ENCODE peak calls at places on chromosomes 7 and 10, in ten cellular contexts. One of them, this sample, is unnamed.

GRCh38 chr10:14182781-14183180 is 147.9 kb downstream of the FRMD4A start:
- DNase-seq in activated CD4-positive, alpha-beta T cell treated with anti-CD3 and anti-CD28 coated beads for 4 hours: no peak
- DNase-seq in T-helper 17 cell: no peak
- DNase-seq in activated naive CD4-positive, alpha-beta T cell treated with Interleukin-2 at 50 U/mL for 16 hours: no peak
- DNase-seq in GM12864: no peak
- DNase-seq in T-cell: no peak
- DNase-seq in stimulated activated naive CD8-positive, alpha-beta T cell treated with anti-CD3 and anti-CD28 coated beads, Interleukin-15, amount 100 ng/mL, for 72 hours: no peak
- DNase-seq in activated T-cell treated with anti-CD3 and anti-CD28 coated beads for 4 hours: no peak
- DNase-seq in stimulated activated CD8-positive, alpha-beta memory T cell treated with anti-CD3 and anti-CD28 coated beads, Interleukin-2, amount 100 ng/mL, for 48 hours: no peak
- DNase-seq in ovary: no peak
- DNase-seq in this sample: no peak

GRCh38 chr7:99953649-99954048 is 22.2 kb downstream of the AZGP1 start:
- DNase-seq in activated naive CD4-positive, alpha-beta T cell treated with Interleukin-2 at 50 U/mL for 16 hours: no peak
- DNase-seq in activated CD4-positive, alpha-beta T cell treated with anti-CD3 and anti-CD28 coated beads for 4 hours: no peak
- DNase-seq in activated T-cell treated with anti-CD3 and anti-CD28 coated beads for 4 hours: no peak
- DNase-seq in ovary: no peak
- DNase-seq in stimulated activated CD8-positive, alpha-beta memory T cell treated with anti-CD3 and anti-CD28 coated beads, Interleukin-2, amount 100 ng/mL, for 48 hours: no peak
- DNase-seq in T-helper 17 cell: no peak
- DNase-seq in stimulated activated naive CD8-positive, alpha-beta T cell treated with anti-CD3 and anti-CD28 coated beads, Interleukin-15, amount 100 ng/mL, for 72 hours: peak; percentile 47
- DNase-seq in GM12864: no peak
- DNase-seq in T-cell: no peak
- DNase-seq in this sample: no peak

GRCh38 chr7:2480071-2480410 is 3.8 kb upstream of the GRIFIN start:
- DNase-seq in ovary: no peak
- DNase-seq in stimulated activated CD8-positive, alpha-beta memory T cell treated with anti-CD3 and anti-CD28 coated beads, Interleukin-2, amount 100 ng/mL, for 48 hours: no peak
- DNase-seq in activated CD4-positive, alpha-beta T cell treated with anti-CD3 and anti-CD28 coated beads for 4 hours: no peak
- DNase-seq in GM12864: no peak
- DNase-seq in activated naive CD4-positive, alpha-beta T cell treated with Interleukin-2 at 50 U/mL for 16 hours: no peak
- DNase-seq in stimulated activated naive CD8-positive, alpha-beta T cell treated with anti-CD3 and anti-CD28 coated beads, Interleukin-15, amount 100 ng/mL, for 72 hours: no peak
- DNase-seq in T-cell: no peak
- DNase-seq in activated T-cell treated with anti-CD3 and anti-CD28 coated beads for 4 hours: no peak
- DNase-seq in T-helper 17 cell: no peak
- DNase-seq in this sample: no peak

GRCh38 chr10:132449051-132449825 is 52.2 kb downstream of the PWWP2B start:
- DNase-seq in stimulated activated naive CD8-positive, alpha-beta T cell treated with anti-CD3 and anti-CD28 coated beads, Interleukin-15, amount 100 ng/mL, for 72 hours: no peak
- DNase-seq in activated naive CD4-positive, alpha-beta T cell treated with Interleukin-2 at 50 U/mL for 16 hours: no peak
- DNase-seq in T-cell: no peak
- DNase-seq in GM12864: no peak
- DNase-seq in stimulated activated CD8-positive, alpha-beta memory T cell treated with anti-CD3 and anti-CD28 coated beads, Interleukin-2, amount 100 ng/mL, for 48 hours: no peak
- DNase-seq in ovary: peak; percentile 44
- DNase-seq in T-helper 17 cell: no peak
- DNase-seq in activated T-cell treated with anti-CD3 and anti-CD28 coated beads for 4 hours: no peak
- DNase-seq in activated CD4-positive, alpha-beta T cell treated with anti-CD3 and anti-CD28 coated beads for 4 hours: no peak
- DNase-seq in this sample: no peak

GRCh38 chr10:3242251-3242650 is 69.7 kb upstream of the PITRM1 start:
- DNase-seq in activated naive CD4-positive, alpha-beta T cell treated with Interleukin-2 at 50 U/mL for 16 hours: no peak
- DNase-seq in activated CD4-positive, alpha-beta T cell treated with anti-CD3 and anti-CD28 coated beads for 4 hours: no peak
- DNase-seq in T-helper 17 cell: no peak
- DNase-seq in stimulated activated CD8-positive, alpha-beta memory T cell treated with anti-CD3 and anti-CD28 coated beads, Interleukin-2, amount 100 ng/mL, for 48 hours: no peak
- DNase-seq in ovary: no peak
- DNase-seq in activated T-cell treated with anti-CD3 and anti-CD28 coated beads for 4 hours: no peak
- DNase-seq in stimulated activated naive CD8-positive, alpha-beta T cell treated with anti-CD3 and anti-CD28 coated beads, Interleukin-15, amount 100 ng/mL, for 72 hours: no peak
- DNase-seq in GM12864: no peak
- DNase-seq in T-cell: no peak
- DNase-seq in this sample: no peak

GRCh38 chr10:90652519-90652918 is 205.3 kb downstream of the HTR7 start:
- DNase-seq in GM12864: no peak
- DNase-seq in stimulated activated CD8-positive, alpha-beta memory T cell treated with anti-CD3 and anti-CD28 coated beads, Interleukin-2, amount 100 ng/mL, for 48 hours: no peak
- DNase-seq in T-helper 17 cell: no peak
- DNase-seq in activated T-cell treated with anti-CD3 and anti-CD28 coated beads for 4 hours: no peak
- DNase-seq in stimulated activated naive CD8-positive, alpha-beta T cell treated with anti-CD3 and anti-CD28 coated beads, Interleukin-15, amount 100 ng/mL, for 72 hours: no peak
- DNase-seq in T-cell: no peak
- DNase-seq in activated CD4-positive, alpha-beta T cell treated with anti-CD3 and anti-CD28 coated beads for 4 hours: no peak
- DNase-seq in activated naive CD4-positive, alpha-beta T cell treated with Interleukin-2 at 50 U/mL for 16 hours: no peak
- DNase-seq in ovary: no peak
- DNase-seq in this sample: no peak

GRCh38 chr10:6120691-6121090 is 31.9 kb downstream of the RBM17 start:
- DNase-seq in activated CD4-positive, alpha-beta T cell treated with anti-CD3 and anti-CD28 coated beads for 4 hours: no peak
- DNase-seq in activated naive CD4-positive, alpha-beta T cell treated with Interleukin-2 at 50 U/mL for 16 hours: no peak
- DNase-seq in stimulated activated CD8-positive, alpha-beta memory T cell treated with anti-CD3 and anti-CD28 coated beads, Interleukin-2, amount 100 ng/mL, for 48 hours: no peak
- DNase-seq in activated T-cell treated with anti-CD3 and anti-CD28 coated beads for 4 hours: no peak
- DNase-seq in ovary: peak; percentile 60
- DNase-seq in T-cell: no peak
- DNase-seq in GM12864: no peak
- DNase-seq in T-helper 17 cell: no peak
- DNase-seq in stimulated activated naive CD8-positive, alpha-beta T cell treated with anti-CD3 and anti-CD28 coated beads, Interleukin-15, amount 100 ng/mL, for 72 hours: no peak
- DNase-seq in this sample: no peak

GRCh38 chr7:47896809-47897423 is 51.4 kb downstream of the PKD1L1 start:
- DNase-seq in activated CD4-positive, alpha-beta T cell treated with anti-CD3 and anti-CD28 coated beads for 4 hours: no peak
- DNase-seq in GM12864: no peak
- DNase-seq in T-cell: no peak
- DNase-seq in activated naive CD4-positive, alpha-beta T cell treated with Interleukin-2 at 50 U/mL for 16 hours: no peak
- DNase-seq in activated T-cell treated with anti-CD3 and anti-CD28 coated beads for 4 hours: no peak
- DNase-seq in stimulated activated naive CD8-positive, alpha-beta T cell treated with anti-CD3 and anti-CD28 coated beads, Interleukin-15, amount 100 ng/mL, for 72 hours: no peak
- DNase-seq in T-helper 17 cell: no peak
- DNase-seq in ovary: no peak
- DNase-seq in stimulated activated CD8-positive, alpha-beta memory T cell treated with anti-CD3 and anti-CD28 coated beads, Interleukin-2, amount 100 ng/mL, for 48 hours: no peak
- DNase-seq in this sample: no peak

GRCh38 chr10:99964791-99965190 is 45.0 kb downstream of the DNMBP start:
- DNase-seq in activated T-cell treated with anti-CD3 and anti-CD28 coated beads for 4 hours: no peak
- DNase-seq in activated naive CD4-positive, alpha-beta T cell treated with Interleukin-2 at 50 U/mL for 16 hours: no peak
- DNase-seq in stimulated activated CD8-positive, alpha-beta memory T cell treated with anti-CD3 and anti-CD28 coated beads, Interleukin-2, amount 100 ng/mL, for 48 hours: no peak
- DNase-seq in ovary: no peak
- DNase-seq in T-cell: no peak
- DNase-seq in T-helper 17 cell: no peak
- DNase-seq in GM12864: no peak
- DNase-seq in activated CD4-positive, alpha-beta T cell treated with anti-CD3 and anti-CD28 coated beads for 4 hours: no peak
- DNase-seq in stimulated activated naive CD8-positive, alpha-beta T cell treated with anti-CD3 and anti-CD28 coated beads, Interleukin-15, amount 100 ng/mL, for 72 hours: no peak
- DNase-seq in this sample: no peak

GRCh38 chr10:86400705-86401587 is 34.4 kb upstream of the GRID1 start:
- DNase-seq in GM12864: no peak
- DNase-seq in activated CD4-positive, alpha-beta T cell treated with anti-CD3 and anti-CD28 coated beads for 4 hours: peak; percentile 79
- DNase-seq in T-helper 17 cell: peak; percentile 52
- DNase-seq in ovary: peak; percentile 42
- DNase-seq in T-cell: peak; percentile 68
- DNase-seq in stimulated activated CD8-positive, alpha-beta memory T cell treated with anti-CD3 and anti-CD28 coated beads, Interleukin-2, amount 100 ng/mL, for 48 hours: peak; percentile 50
- DNase-seq in activated naive CD4-positive, alpha-beta T cell treated with Interleukin-2 at 50 U/mL for 16 hours: peak; percentile 82
- DNase-seq in activated T-cell treated with anti-CD3 and anti-CD28 coated beads for 4 hours: peak; percentile 72
- DNase-seq in stimulated activated naive CD8-positive, alpha-beta T cell treated with anti-CD3 and anti-CD28 coated beads, Interleukin-15, amount 100 ng/mL, for 72 hours: peak; percentile 84
- DNase-seq in this sample: peak; percentile 80

GRCh38 chr7:141874787-141875186 is 33.5 kb upstream of the PRSS37 start:
- DNase-seq in activated naive CD4-positive, alpha-beta T cell treated with Interleukin-2 at 50 U/mL for 16 hours: no peak
- DNase-seq in ovary: no peak
- DNase-seq in activated T-cell treated with anti-CD3 and anti-CD28 coated beads for 4 hours: no peak
- DNase-seq in GM12864: no peak
- DNase-seq in T-cell: no peak
- DNase-seq in activated CD4-positive, alpha-beta T cell treated with anti-CD3 and anti-CD28 coated beads for 4 hours: no peak
- DNase-seq in stimulated activated CD8-positive, alpha-beta memory T cell treated with anti-CD3 and anti-CD28 coated beads, Interleukin-2, amount 100 ng/mL, for 48 hours: no peak
- DNase-seq in T-helper 17 cell: no peak
- DNase-seq in stimulated activated naive CD8-positive, alpha-beta T cell treated with anti-CD3 and anti-CD28 coated beads, Interleukin-15, amount 100 ng/mL, for 72 hours: no peak
- DNase-seq in this sample: no peak

GRCh38 chr10:117532451-117533107 is 10.0 kb upstream of the EMX2 start:
- DNase-seq in T-helper 17 cell: no peak
- DNase-seq in stimulated activated CD8-positive, alpha-beta memory T cell treated with anti-CD3 and anti-CD28 coated beads, Interleukin-2, amount 100 ng/mL, for 48 hours: no peak
- DNase-seq in T-cell: no peak
- DNase-seq in activated CD4-positive, alpha-beta T cell treated with anti-CD3 and anti-CD28 coated beads for 4 hours: no peak
- DNase-seq in activated T-cell treated with anti-CD3 and anti-CD28 coated beads for 4 hours: no peak
- DNase-seq in stimulated activated naive CD8-positive, alpha-beta T cell treated with anti-CD3 and anti-CD28 coated beads, Interleukin-15, amount 100 ng/mL, for 72 hours: no peak
- DNase-seq in GM12864: no peak
- DNase-seq in ovary: no peak
- DNase-seq in activated naive CD4-positive, alpha-beta T cell treated with Interleukin-2 at 50 U/mL for 16 hours: no peak
- DNase-seq in this sample: no peak

GRCh38 chr10:97726636-97727178 is 10.2 kb upstream of the ZFYVE27 start:
- DNase-seq in stimulated activated CD8-positive, alpha-beta memory T cell treated with anti-CD3 and anti-CD28 coated beads, Interleukin-2, amount 100 ng/mL, for 48 hours: no peak
- DNase-seq in activated naive CD4-positive, alpha-beta T cell treated with Interleukin-2 at 50 U/mL for 16 hours: no peak
- DNase-seq in ovary: no peak
- DNase-seq in T-cell: no peak
- DNase-seq in GM12864: no peak
- DNase-seq in T-helper 17 cell: no peak
- DNase-seq in activated CD4-positive, alpha-beta T cell treated with anti-CD3 and anti-CD28 coated beads for 4 hours: no peak
- DNase-seq in activated T-cell treated with anti-CD3 and anti-CD28 coated beads for 4 hours: no peak
- DNase-seq in stimulated activated naive CD8-positive, alpha-beta T cell treated with anti-CD3 and anti-CD28 coated beads, Interleukin-15, amount 100 ng/mL, for 72 hours: no peak
- DNase-seq in this sample: no peak

GRCh38 chr10:78658645-78659632 is 409.8 kb upstream of the ZMIZ1 start:
- DNase-seq in stimulated activated CD8-positive, alpha-beta memory T cell treated with anti-CD3 and anti-CD28 coated beads, Interleukin-2, amount 100 ng/mL, for 48 hours: no peak
- DNase-seq in stimulated activated naive CD8-positive, alpha-beta T cell treated with anti-CD3 and anti-CD28 coated beads, Interleukin-15, amount 100 ng/mL, for 72 hours: no peak
- DNase-seq in T-cell: no peak
- DNase-seq in activated T-cell treated with anti-CD3 and anti-CD28 coated beads for 4 hours: no peak
- DNase-seq in T-helper 17 cell: no peak
- DNase-seq in activated naive CD4-positive, alpha-beta T cell treated with Interleukin-2 at 50 U/mL for 16 hours: no peak
- DNase-seq in GM12864: peak; percentile 24
- DNase-seq in activated CD4-positive, alpha-beta T cell treated with anti-CD3 and anti-CD28 coated beads for 4 hours: no peak
- DNase-seq in ovary: no peak
- DNase-seq in this sample: no peak

GRCh38 chr10:25493122-25493893 is 318.5 kb downstream of the GPR158 start:
- DNase-seq in stimulated activated naive CD8-positive, alpha-beta T cell treated with anti-CD3 and anti-CD28 coated beads, Interleukin-15, amount 100 ng/mL, for 72 hours: no peak
- DNase-seq in ovary: no peak
- DNase-seq in GM12864: no peak
- DNase-seq in stimulated activated CD8-positive, alpha-beta memory T cell treated with anti-CD3 and anti-CD28 coated beads, Interleukin-2, amount 100 ng/mL, for 48 hours: no peak
- DNase-seq in T-helper 17 cell: no peak
- DNase-seq in T-cell: no peak
- DNase-seq in activated T-cell treated with anti-CD3 and anti-CD28 coated beads for 4 hours: no peak
- DNase-seq in activated CD4-positive, alpha-beta T cell treated with anti-CD3 and anti-CD28 coated beads for 4 hours: no peak
- DNase-seq in activated naive CD4-positive, alpha-beta T cell treated with Interleukin-2 at 50 U/mL for 16 hours: no peak
- DNase-seq in this sample: no peak

GRCh38 chr10:514137-514671 is 175.3 kb downstream of the DIP2C start:
- DNase-seq in activated CD4-positive, alpha-beta T cell treated with anti-CD3 and anti-CD28 coated beads for 4 hours: no peak
- DNase-seq in T-cell: no peak
- DNase-seq in GM12864: no peak
- DNase-seq in activated naive CD4-positive, alpha-beta T cell treated with Interleukin-2 at 50 U/mL for 16 hours: no peak
- DNase-seq in T-helper 17 cell: no peak
- DNase-seq in stimulated activated naive CD8-positive, alpha-beta T cell treated with anti-CD3 and anti-CD28 coated beads, Interleukin-15, amount 100 ng/mL, for 72 hours: no peak
- DNase-seq in ovary: no peak
- DNase-seq in stimulated activated CD8-positive, alpha-beta memory T cell treated with anti-CD3 and anti-CD28 coated beads, Interleukin-2, amount 100 ng/mL, for 48 hours: no peak
- DNase-seq in activated T-cell treated with anti-CD3 and anti-CD28 coated beads for 4 hours: no peak
- DNase-seq in this sample: no peak

GRCh38 chr7:96422388-96422787 is 100.5 kb upstream of the SLC25A13 start:
- DNase-seq in T-helper 17 cell: no peak
- DNase-seq in GM12864: no peak
- DNase-seq in stimulated activated CD8-positive, alpha-beta memory T cell treated with anti-CD3 and anti-CD28 coated beads, Interleukin-2, amount 100 ng/mL, for 48 hours: no peak
- DNase-seq in stimulated activated naive CD8-positive, alpha-beta T cell treated with anti-CD3 and anti-CD28 coated beads, Interleukin-15, amount 100 ng/mL, for 72 hours: no peak
- DNase-seq in activated T-cell treated with anti-CD3 and anti-CD28 coated beads for 4 hours: no peak
- DNase-seq in ovary: no peak
- DNase-seq in T-cell: no peak
- DNase-seq in activated naive CD4-positive, alpha-beta T cell treated with Interleukin-2 at 50 U/mL for 16 hours: no peak
- DNase-seq in activated CD4-positive, alpha-beta T cell treated with anti-CD3 and anti-CD28 coated beads for 4 hours: no peak
- DNase-seq in this sample: no peak

GRCh38 chr10:89062861-89063260 is 72.3 kb downstream of the FAS start:
- DNase-seq in activated T-cell treated with anti-CD3 and anti-CD28 coated beads for 4 hours: no peak
- DNase-seq in activated naive CD4-positive, alpha-beta T cell treated with Interleukin-2 at 50 U/mL for 16 hours: no peak
- DNase-seq in stimulated activated naive CD8-positive, alpha-beta T cell treated with anti-CD3 and anti-CD28 coated beads, Interleukin-15, amount 100 ng/mL, for 72 hours: no peak
- DNase-seq in T-cell: no peak
- DNase-seq in stimulated activated CD8-positive, alpha-beta memory T cell treated with anti-CD3 and anti-CD28 coated beads, Interleukin-2, amount 100 ng/mL, for 48 hours: no peak
- DNase-seq in T-helper 17 cell: no peak
- DNase-seq in ovary: peak; percentile 73
- DNase-seq in activated CD4-positive, alpha-beta T cell treated with anti-CD3 and anti-CD28 coated beads for 4 hours: no peak
- DNase-seq in GM12864: no peak
- DNase-seq in this sample: no peak

GRCh38 chr10:122286872-122287271 is 15.8 kb downstream of the BTBD16 start:
- DNase-seq in T-cell: no peak
- DNase-seq in activated CD4-positive, alpha-beta T cell treated with anti-CD3 and anti-CD28 coated beads for 4 hours: no peak
- DNase-seq in stimulated activated naive CD8-positive, alpha-beta T cell treated with anti-CD3 and anti-CD28 coated beads, Interleukin-15, amount 100 ng/mL, for 72 hours: no peak
- DNase-seq in T-helper 17 cell: no peak
- DNase-seq in GM12864: no peak
- DNase-seq in activated T-cell treated with anti-CD3 and anti-CD28 coated beads for 4 hours: no peak
- DNase-seq in activated naive CD4-positive, alpha-beta T cell treated with Interleukin-2 at 50 U/mL for 16 hours: no peak
- DNase-seq in stimulated activated CD8-positive, alpha-beta memory T cell treated with anti-CD3 and anti-CD28 coated beads, Interleukin-2, amount 100 ng/mL, for 48 hours: no peak
- DNase-seq in ovary: no peak
- DNase-seq in this sample: no peak

GRCh38 chr7:18803880-18804279 is 308.3 kb downstream of the HDAC9 start:
- DNase-seq in stimulated activated CD8-positive, alpha-beta memory T cell treated with anti-CD3 and anti-CD28 coated beads, Interleukin-2, amount 100 ng/mL, for 48 hours: no peak
- DNase-seq in activated CD4-positive, alpha-beta T cell treated with anti-CD3 and anti-CD28 coated beads for 4 hours: no peak
- DNase-seq in activated naive CD4-positive, alpha-beta T cell treated with Interleukin-2 at 50 U/mL for 16 hours: no peak
- DNase-seq in ovary: no peak
- DNase-seq in T-cell: no peak
- DNase-seq in GM12864: no peak
- DNase-seq in activated T-cell treated with anti-CD3 and anti-CD28 coated beads for 4 hours: no peak
- DNase-seq in stimulated activated naive CD8-positive, alpha-beta T cell treated with anti-CD3 and anti-CD28 coated beads, Interleukin-15, amount 100 ng/mL, for 72 hours: no peak
- DNase-seq in T-helper 17 cell: no peak
- DNase-seq in this sample: no peak

GRCh38 chr10:58511765-58512469 is 755 bp upstream of the BICC1 start:
- DNase-seq in activated CD4-positive, alpha-beta T cell treated with anti-CD3 and anti-CD28 coated beads for 4 hours: no peak
- DNase-seq in T-helper 17 cell: no peak
- DNase-seq in activated naive CD4-positive, alpha-beta T cell treated with Interleukin-2 at 50 U/mL for 16 hours: no peak
- DNase-seq in stimulated activated naive CD8-positive, alpha-beta T cell treated with anti-CD3 and anti-CD28 coated beads, Interleukin-15, amount 100 ng/mL, for 72 hours: no peak
- DNase-seq in ovary: peak; percentile 57
- DNase-seq in stimulated activated CD8-positive, alpha-beta memory T cell treated with anti-CD3 and anti-CD28 coated beads, Interleukin-2, amount 100 ng/mL, for 48 hours: no peak
- DNase-seq in activated T-cell treated with anti-CD3 and anti-CD28 coated beads for 4 hours: no peak
- DNase-seq in T-cell: no peak
- DNase-seq in GM12864: no peak
- DNase-seq in this sample: no peak

GRCh38 chr10:5665380-5666323 is 743 bp downstream of the ASB13 start:
- DNase-seq in activated naive CD4-positive, alpha-beta T cell treated with Interleukin-2 at 50 U/mL for 16 hours: peak; percentile 9
- DNase-seq in activated CD4-positive, alpha-beta T cell treated with anti-CD3 and anti-CD28 coated beads for 4 hours: no peak
- DNase-seq in stimulated activated CD8-positive, alpha-beta memory T cell treated with anti-CD3 and anti-CD28 coated beads, Interleukin-2, amount 100 ng/mL, for 48 hours: no peak
- DNase-seq in ovary: peak; percentile 61
- DNase-seq in GM12864: no peak
- DNase-seq in T-cell: no peak
- DNase-seq in stimulated activated naive CD8-positive, alpha-beta T cell treated with anti-CD3 and anti-CD28 coated beads, Interleukin-15, amount 100 ng/mL, for 72 hours: peak; percentile 21
- DNase-seq in activated T-cell treated with anti-CD3 and anti-CD28 coated beads for 4 hours: no peak
- DNase-seq in T-helper 17 cell: no peak
- DNase-seq in this sample: no peak

GRCh38 chr10:8063935-8064334 is 9.4 kb downstream of the GATA3 start:
- DNase-seq in activated naive CD4-positive, alpha-beta T cell treated with Interleukin-2 at 50 U/mL for 16 hours: no peak
- DNase-seq in T-helper 17 cell: no peak
- DNase-seq in T-cell: no peak
- DNase-seq in GM12864: no peak
- DNase-seq in activated CD4-positive, alpha-beta T cell treated with anti-CD3 and anti-CD28 coated beads for 4 hours: no peak
- DNase-seq in ovary: no peak
- DNase-seq in stimulated activated naive CD8-positive, alpha-beta T cell treated with anti-CD3 and anti-CD28 coated beads, Interleukin-15, amount 100 ng/mL, for 72 hours: no peak
- DNase-seq in stimulated activated CD8-positive, alpha-beta memory T cell treated with anti-CD3 and anti-CD28 coated beads, Interleukin-2, amount 100 ng/mL, for 48 hours: no peak
- DNase-seq in activated T-cell treated with anti-CD3 and anti-CD28 coated beads for 4 hours: no peak
- DNase-seq in this sample: no peak

GRCh38 chr7:81842361-81842760 is 72.5 kb upstream of the HGF start:
- DNase-seq in stimulated activated CD8-positive, alpha-beta memory T cell treated with anti-CD3 and anti-CD28 coated beads, Interleukin-2, amount 100 ng/mL, for 48 hours: no peak
- DNase-seq in activated CD4-positive, alpha-beta T cell treated with anti-CD3 and anti-CD28 coated beads for 4 hours: no peak
- DNase-seq in T-cell: no peak
- DNase-seq in T-helper 17 cell: no peak
- DNase-seq in activated T-cell treated with anti-CD3 and anti-CD28 coated beads for 4 hours: no peak
- DNase-seq in GM12864: no peak
- DNase-seq in ovary: no peak
- DNase-seq in stimulated activated naive CD8-positive, alpha-beta T cell treated with anti-CD3 and anti-CD28 coated beads, Interleukin-15, amount 100 ng/mL, for 72 hours: no peak
- DNase-seq in activated naive CD4-positive, alpha-beta T cell treated with Interleukin-2 at 50 U/mL for 16 hours: no peak
- DNase-seq in this sample: no peak

GRCh38 chr10:118963963-118964362 is 65.6 kb upstream of the NANOS1 start:
- DNase-seq in T-cell: no peak
- DNase-seq in T-helper 17 cell: no peak
- DNase-seq in stimulated activated CD8-positive, alpha-beta memory T cell treated with anti-CD3 and anti-CD28 coated beads, Interleukin-2, amount 100 ng/mL, for 48 hours: no peak
- DNase-seq in GM12864: no peak
- DNase-seq in activated T-cell treated with anti-CD3 and anti-CD28 coated beads for 4 hours: no peak
- DNase-seq in ovary: no peak
- DNase-seq in activated CD4-positive, alpha-beta T cell treated with anti-CD3 and anti-CD28 coated beads for 4 hours: no peak
- DNase-seq in stimulated activated naive CD8-positive, alpha-beta T cell treated with anti-CD3 and anti-CD28 coated beads, Interleukin-15, amount 100 ng/mL, for 72 hours: no peak
- DNase-seq in activated naive CD4-positive, alpha-beta T cell treated with Interleukin-2 at 50 U/mL for 16 hours: no peak
- DNase-seq in this sample: no peak

GRCh38 chr10:105068497-105068896 is 427.4 kb downstream of the SORCS3 start:
- DNase-seq in activated CD4-positive, alpha-beta T cell treated with anti-CD3 and anti-CD28 coated beads for 4 hours: no peak
- DNase-seq in T-cell: no peak
- DNase-seq in stimulated activated CD8-positive, alpha-beta memory T cell treated with anti-CD3 and anti-CD28 coated beads, Interleukin-2, amount 100 ng/mL, for 48 hours: no peak
- DNase-seq in stimulated activated naive CD8-positive, alpha-beta T cell treated with anti-CD3 and anti-CD28 coated beads, Interleukin-15, amount 100 ng/mL, for 72 hours: no peak
- DNase-seq in GM12864: no peak
- DNase-seq in activated naive CD4-positive, alpha-beta T cell treated with Interleukin-2 at 50 U/mL for 16 hours: no peak
- DNase-seq in activated T-cell treated with anti-CD3 and anti-CD28 coated beads for 4 hours: no peak
- DNase-seq in ovary: no peak
- DNase-seq in T-helper 17 cell: no peak
- DNase-seq in this sample: no peak

GRCh38 chr7:1033546-1034145 is 10.7 kb upstream of the GPR146 start:
- DNase-seq in stimulated activated CD8-positive, alpha-beta memory T cell treated with anti-CD3 and anti-CD28 coated beads, Interleukin-2, amount 100 ng/mL, for 48 hours: no peak
- DNase-seq in T-helper 17 cell: no peak
- DNase-seq in activated T-cell treated with anti-CD3 and anti-CD28 coated beads for 4 hours: no peak
- DNase-seq in activated naive CD4-positive, alpha-beta T cell treated with Interleukin-2 at 50 U/mL for 16 hours: peak; percentile 18
- DNase-seq in T-cell: peak; percentile 35
- DNase-seq in ovary: no peak
- DNase-seq in stimulated activated naive CD8-positive, alpha-beta T cell treated with anti-CD3 and anti-CD28 coated beads, Interleukin-15, amount 100 ng/mL, for 72 hours: no peak
- DNase-seq in activated CD4-positive, alpha-beta T cell treated with anti-CD3 and anti-CD28 coated beads for 4 hours: no peak
- DNase-seq in GM12864: no peak
- DNase-seq in this sample: no peak

GRCh38 chr7:115561341-115562110 is 469.0 kb downstream of the TFEC start:
- DNase-seq in activated CD4-positive, alpha-beta T cell treated with anti-CD3 and anti-CD28 coated beads for 4 hours: no peak
- DNase-seq in ovary: no peak
- DNase-seq in GM12864: no peak
- DNase-seq in activated T-cell treated with anti-CD3 and anti-CD28 coated beads for 4 hours: no peak
- DNase-seq in T-helper 17 cell: no peak
- DNase-seq in activated naive CD4-positive, alpha-beta T cell treated with Interleukin-2 at 50 U/mL for 16 hours: no peak
- DNase-seq in stimulated activated CD8-positive, alpha-beta memory T cell treated with anti-CD3 and anti-CD28 coated beads, Interleukin-2, amount 100 ng/mL, for 48 hours: no peak
- DNase-seq in stimulated activated naive CD8-positive, alpha-beta T cell treated with anti-CD3 and anti-CD28 coated beads, Interleukin-15, amount 100 ng/mL, for 72 hours: no peak
- DNase-seq in T-cell: no peak
- DNase-seq in this sample: no peak